ENCODE peak calls at places on chromosomes 16 and 17, in nine cellular contexts. G, R, X, T, P, N, D, L and F are unnamed samples.
A peak's percentile ranks its signal among the peaks of the same experiment; 100 is the strongest.

GRCh38 chr17:27544350-27545131 is 86.4 kb upstream of the LGALS9 start:
- DNase-seq in D (no peak), L (no peak), N (no peak), T (no peak), R (peak; percentile 81), P (no peak), G (peak; percentile 73), X (peak; percentile 60), F (no peak)

GRCh38 chr17:42603318-42603717 is 5.9 kb downstream of the RETREG3 start:
- DNase-seq in X (no peak), P (no peak), G (no peak), L (no peak), R (no peak), T (no peak), N (no peak), D (no peak), F (no peak)

GRCh38 chr16:72878301-72879269 is 169.3 kb downstream of the ZFHX3 start:
- DNase-seq in L (no peak), G (no peak), X (no peak), P (no peak), R (no peak), D (peak; percentile 31), T (peak; percentile 98), N (no peak), F (no peak)

GRCh38 chr17:6456321-6456720 is 12.1 kb downstream of the PIMREG start:
- DNase-seq in D (no peak), N (no peak), X (no peak), G (no peak), P (no peak), L (no peak), T (no peak), R (no peak), F (no peak)

GRCh38 chr17:28346199-28346580 is 10.6 kb downstream of the TNFAIP1 start:
- DNase-seq in D (no peak), T (no peak), N (no peak), P (no peak), G (no peak), X (no peak), L (no peak), R (no peak), F (no peak)

GRCh38 chr16:58862334-58863024 is 128.4 kb upstream of the GOT2 start:
- DNase-seq in N (no peak), G (no peak), L (no peak), T (no peak), R (no peak), P (no peak), X (no peak), D (no peak), F (no peak)

GRCh38 chr17:78034429-78035091 is 76.1 kb downstream of the TNRC6C start:
- DNase-seq in X (no peak), R (no peak), N (no peak), P (no peak), L (peak; percentile 30), G (no peak), D (no peak), T (no peak), F (no peak)

GRCh38 chr17:419073-419735 is 66.6 kb upstream of the RPH3AL start:
- DNase-seq in G (no peak), N (peak; percentile 53), X (no peak), P (no peak), L (no peak), T (no peak), D (no peak), R (peak; percentile 14), F (no peak)

GRCh38 chr16:67150058-67150832 is 553 bp downstream of the B3GNT9 start:
- DNase-seq in G (no peak), L (no peak), D (no peak), T (no peak), N (no peak), R (no peak), P (no peak), X (no peak), F (peak; percentile 90)

GRCh38 chr17:57881783-57882291 is 32.0 kb upstream of the MRPS23 start:
- DNase-seq in G (no peak), P (no peak), T (no peak), X (no peak), D (no peak), L (no peak), N (no peak), R (no peak), F (no peak)

GRCh38 chr17:72572604-72573491 is 452.0 kb downstream of the SOX9 start:
- DNase-seq in R (no peak), L (no peak), D (no peak), G (no peak), X (no peak), T (no peak), N (no peak), P (no peak), F (no peak)

GRCh38 chr16:1296688-1297412 is 12.6 kb upstream of the UBE2I start:
- DNase-seq in N (no peak), R (no peak), D (peak; percentile 59), X (no peak), T (peak; percentile 85), L (peak; percentile 98), G (no peak), P (no peak), F (no peak)

GRCh38 chr16:63684116-63684515 is 1437.7 kb downstream of the CDH11 start:
- DNase-seq in L (no peak), D (no peak), T (no peak), R (no peak), N (no peak), G (no peak), P (no peak), X (no peak), F (no peak)

GRCh38 chr17:72594248-72594647 is 473.4 kb downstream of the SOX9 start:
- DNase-seq in X (no peak), T (peak; percentile 40), P (no peak), R (no peak), G (no peak), N (no peak), L (no peak), D (no peak), F (no peak)

GRCh38 chr17:77311371-77311981 is 170.7 kb downstream of the SEC14L1 start:
- DNase-seq in G (no peak), R (no peak), N (no peak), D (no peak), L (no peak), P (no peak), X (no peak), T (no peak), F (no peak)

GRCh38 chr17:18008496-18009268 is 30.3 kb downstream of the ATPAF2 start:
- DNase-seq in P (no peak), G (no peak), T (peak; percentile 59), D (no peak), X (no peak), L (no peak), R (no peak), N (no peak), F (no peak)

GRCh38 chr17:312476-313148 is 40.0 kb downstream of the RPH3AL start:
- DNase-seq in D (no peak), N (no peak), G (no peak), R (no peak), T (no peak), L (no peak), X (no peak), P (no peak), F (no peak)

GRCh38 chr16:79485020-79485419 is 115.5 kb downstream of the MAF start:
- DNase-seq in D (no peak), L (no peak), G (no peak), N (no peak), P (no peak), X (no peak), T (no peak), R (no peak), F (no peak)

GRCh38 chr17:57580055-57580739 is 164.9 kb downstream of the CCDC182 start:
- DNase-seq in R (no peak), L (no peak), T (no peak), N (no peak), G (no peak), P (no peak), D (no peak), X (no peak), F (no peak)

GRCh38 chr17:38605852-38606645 is at the start of gene SRCIN1:
- DNase-seq in G (no peak), T (peak; percentile 23), R (peak; percentile 30), P (peak; percentile 79), L (peak; percentile 68), X (peak; percentile 53), N (peak; percentile 50), D (no peak), F (peak; percentile 48)

GRCh38 chr16:87993901-87994300 is 42.7 kb downstream of the BANP start:
- DNase-seq in L (no peak), D (no peak), T (no peak), G (no peak), R (no peak), X (no peak), P (no peak), N (no peak), F (no peak)

GRCh38 chr16:70561623-70562022 is 38.0 kb downstream of the SF3B3 start:
- DNase-seq in P (peak; percentile 67), T (no peak), G (no peak), N (no peak), D (no peak), X (no peak), L (no peak), R (no peak), F (peak; percentile 86)

GRCh38 chr16:3190949-3191353 is 2.9 kb downstream of the OR1F1 start:
- DNase-seq in R (no peak), T (peak; percentile 45), P (no peak), D (no peak), X (no peak), N (no peak), G (no peak), L (peak; percentile 18), F (no peak)

GRCh38 chr17:47949951-47950350 is 7.7 kb downstream of the PRR15L start:
- DNase-seq in P (no peak), X (no peak), L (no peak), T (no peak), G (no peak), N (peak; percentile 11), D (peak; percentile 66), R (no peak), F (no peak)

GRCh38 chr16:87850009-87851006 is 19.0 kb downstream of the SLC7A5 start:
- DNase-seq in T (peak; percentile 71), G (peak; percentile 82), N (peak; percentile 82), L (peak; percentile 63), P (peak; percentile 66), X (peak; percentile 65), D (no peak), R (peak; percentile 26), F (peak; percentile 89)

GRCh38 chr17:49434821-49435581 is 20.3 kb upstream of the PHB1 start:
- DNase-seq in P (no peak), T (peak; percentile 60), R (no peak), D (peak; percentile 23), X (peak; percentile 56), L (peak; percentile 43), N (peak; percentile 44), G (peak; percentile 44), F (no peak)

GRCh38 chr17:19457830-19458271 is 46.8 kb downstream of the RNF112 start:
- DNase-seq in R (no peak), T (no peak), N (no peak), P (no peak), G (no peak), X (no peak), D (no peak), L (no peak), F (no peak)

GRCh38 chr16:974001-974601 is 3.3 kb upstream of the LMF1 start:
- DNase-seq in T (peak; percentile 36), P (no peak), L (peak; percentile 75), X (no peak), G (no peak), R (no peak), N (no peak), D (no peak), F (no peak)

GRCh38 chr16:1260101-1260670 is 4.3 kb downstream of the TPSD1 start:
- DNase-seq in G (no peak), P (no peak), R (no peak), L (no peak), N (no peak), T (no peak), X (no peak), D (no peak), F (no peak)

GRCh38 chr16:19488213-19488640 is 33.7 kb downstream of the GDE1 start:
- DNase-seq in T (no peak), X (no peak), P (no peak), G (no peak), L (no peak), D (peak; percentile 58), N (no peak), R (no peak), F (no peak)

GRCh38 chr16:83928341-83929055 is 24.5 kb upstream of the OSGIN1 start:
- DNase-seq in T (peak; percentile 43), D (no peak), N (no peak), G (no peak), R (no peak), L (peak; percentile 17), X (no peak), P (no peak), F (no peak)